ENCODE peak calls at places on chromosomes 3 and 15, in nine cellular contexts. One of them, this sample, is unnamed.

GRCh38 chr15:68819451-68820204 is 1.1 kb downstream of the ANP32A start:
- DNase-seq in left cardiac atrium: peak
- DNase-seq in left colon: no peak
- DNase-seq in NCI-H2081: peak
- DNase-seq in central memory CD4-positive, alpha-beta T cell: peak
- DNase-seq in stimulated activated naive CD8-positive, alpha-beta T cell treated with anti-CD3 and anti-CD28 coated beads, Interleukin-15, Interleukin-2, amounts not matched to agents 100 U/mL and 50 U/mL, for 24 hours: peak
- DNase-seq in NCI-H1105: peak
- DNase-seq in CD4-positive, alpha-beta T cell: peak
- DNase-seq in activated T-helper 1 cell treated with Interleukin-2 at 50 U/mL for 16 hours: peak
- DNase-seq in this sample: peak

GRCh38 chr3:52523386-52524257 is 10.0 kb downstream of the NT5DC2 start:
- DNase-seq in left cardiac atrium: peak
- DNase-seq in left colon: no peak
- DNase-seq in NCI-H2081: no peak
- DNase-seq in central memory CD4-positive, alpha-beta T cell: no peak
- DNase-seq in stimulated activated naive CD8-positive, alpha-beta T cell treated with anti-CD3 and anti-CD28 coated beads, Interleukin-15, Interleukin-2, amounts not matched to agents 100 U/mL and 50 U/mL, for 24 hours: no peak
- DNase-seq in NCI-H1105: no peak
- DNase-seq in CD4-positive, alpha-beta T cell: peak
- DNase-seq in activated T-helper 1 cell treated with Interleukin-2 at 50 U/mL for 16 hours: no peak
- DNase-seq in this sample: no peak

GRCh38 chr3:45592405-45592804 is 2.1 kb upstream of the LIMD1 start:
- DNase-seq in left cardiac atrium: no peak
- DNase-seq in left colon: no peak
- DNase-seq in NCI-H2081: no peak
- DNase-seq in central memory CD4-positive, alpha-beta T cell: no peak
- DNase-seq in stimulated activated naive CD8-positive, alpha-beta T cell treated with anti-CD3 and anti-CD28 coated beads, Interleukin-15, Interleukin-2, amounts not matched to agents 100 U/mL and 50 U/mL, for 24 hours: no peak
- DNase-seq in NCI-H1105: no peak
- DNase-seq in CD4-positive, alpha-beta T cell: no peak
- DNase-seq in activated T-helper 1 cell treated with Interleukin-2 at 50 U/mL for 16 hours: no peak
- DNase-seq in this sample: no peak

GRCh38 chr15:36373549-36373948 is 205.9 kb upstream of the CDIN1 start:
- DNase-seq in left cardiac atrium: no peak
- DNase-seq in left colon: no peak
- DNase-seq in NCI-H2081: no peak
- DNase-seq in central memory CD4-positive, alpha-beta T cell: no peak
- DNase-seq in stimulated activated naive CD8-positive, alpha-beta T cell treated with anti-CD3 and anti-CD28 coated beads, Interleukin-15, Interleukin-2, amounts not matched to agents 100 U/mL and 50 U/mL, for 24 hours: no peak
- DNase-seq in NCI-H1105: no peak
- DNase-seq in CD4-positive, alpha-beta T cell: no peak
- DNase-seq in activated T-helper 1 cell treated with Interleukin-2 at 50 U/mL for 16 hours: no peak
- DNase-seq in this sample: no peak

GRCh38 chr15:66901336-66902100 is 163.9 kb upstream of the SMAD3 start:
- DNase-seq in left cardiac atrium: no peak
- DNase-seq in left colon: no peak
- DNase-seq in NCI-H2081: no peak
- DNase-seq in central memory CD4-positive, alpha-beta T cell: no peak
- DNase-seq in stimulated activated naive CD8-positive, alpha-beta T cell treated with anti-CD3 and anti-CD28 coated beads, Interleukin-15, Interleukin-2, amounts not matched to agents 100 U/mL and 50 U/mL, for 24 hours: no peak
- DNase-seq in NCI-H1105: no peak
- DNase-seq in CD4-positive, alpha-beta T cell: no peak
- DNase-seq in activated T-helper 1 cell treated with Interleukin-2 at 50 U/mL for 16 hours: no peak
- DNase-seq in this sample: no peak

GRCh38 chr3:53199834-53200233 is 38.8 kb downstream of the PRKCD start:
- DNase-seq in left cardiac atrium: no peak
- DNase-seq in left colon: no peak
- DNase-seq in NCI-H2081: no peak
- DNase-seq in central memory CD4-positive, alpha-beta T cell: no peak
- DNase-seq in stimulated activated naive CD8-positive, alpha-beta T cell treated with anti-CD3 and anti-CD28 coated beads, Interleukin-15, Interleukin-2, amounts not matched to agents 100 U/mL and 50 U/mL, for 24 hours: no peak
- DNase-seq in NCI-H1105: no peak
- DNase-seq in CD4-positive, alpha-beta T cell: no peak
- DNase-seq in activated T-helper 1 cell treated with Interleukin-2 at 50 U/mL for 16 hours: no peak
- DNase-seq in this sample: no peak

GRCh38 chr15:71591057-71591456 is 219.3 kb upstream of the NR2E3 start:
- DNase-seq in left cardiac atrium: no peak
- DNase-seq in left colon: no peak
- DNase-seq in NCI-H2081: no peak
- DNase-seq in central memory CD4-positive, alpha-beta T cell: no peak
- DNase-seq in stimulated activated naive CD8-positive, alpha-beta T cell treated with anti-CD3 and anti-CD28 coated beads, Interleukin-15, Interleukin-2, amounts not matched to agents 100 U/mL and 50 U/mL, for 24 hours: no peak
- DNase-seq in NCI-H1105: no peak
- DNase-seq in CD4-positive, alpha-beta T cell: no peak
- DNase-seq in activated T-helper 1 cell treated with Interleukin-2 at 50 U/mL for 16 hours: no peak
- DNase-seq in this sample: no peak

GRCh38 chr15:56923174-56923579 is 4.7 kb downstream of the TCF12 start:
- DNase-seq in left cardiac atrium: no peak
- DNase-seq in left colon: no peak
- DNase-seq in NCI-H2081: no peak
- DNase-seq in central memory CD4-positive, alpha-beta T cell: no peak
- DNase-seq in stimulated activated naive CD8-positive, alpha-beta T cell treated with anti-CD3 and anti-CD28 coated beads, Interleukin-15, Interleukin-2, amounts not matched to agents 100 U/mL and 50 U/mL, for 24 hours: no peak
- DNase-seq in NCI-H1105: no peak
- DNase-seq in CD4-positive, alpha-beta T cell: no peak
- DNase-seq in activated T-helper 1 cell treated with Interleukin-2 at 50 U/mL for 16 hours: no peak
- DNase-seq in this sample: no peak

GRCh38 chr15:88695046-88695445 is 56.2 kb downstream of the ISG20 start:
- DNase-seq in left cardiac atrium: no peak
- DNase-seq in left colon: no peak
- DNase-seq in NCI-H2081: no peak
- DNase-seq in central memory CD4-positive, alpha-beta T cell: no peak
- DNase-seq in stimulated activated naive CD8-positive, alpha-beta T cell treated with anti-CD3 and anti-CD28 coated beads, Interleukin-15, Interleukin-2, amounts not matched to agents 100 U/mL and 50 U/mL, for 24 hours: no peak
- DNase-seq in NCI-H1105: no peak
- DNase-seq in CD4-positive, alpha-beta T cell: no peak
- DNase-seq in activated T-helper 1 cell treated with Interleukin-2 at 50 U/mL for 16 hours: no peak
- DNase-seq in this sample: no peak

GRCh38 chr3:155805204-155805801 is 775 bp downstream of the C3orf33 start:
- DNase-seq in left cardiac atrium: peak
- DNase-seq in left colon: peak
- DNase-seq in NCI-H2081: no peak
- DNase-seq in central memory CD4-positive, alpha-beta T cell: peak
- DNase-seq in stimulated activated naive CD8-positive, alpha-beta T cell treated with anti-CD3 and anti-CD28 coated beads, Interleukin-15, Interleukin-2, amounts not matched to agents 100 U/mL and 50 U/mL, for 24 hours: no peak
- DNase-seq in NCI-H1105: no peak
- DNase-seq in CD4-positive, alpha-beta T cell: no peak
- DNase-seq in activated T-helper 1 cell treated with Interleukin-2 at 50 U/mL for 16 hours: peak
- DNase-seq in this sample: peak

GRCh38 chr3:75906555-75907112 is 121.3 kb upstream of the ZNF717 start:
- DNase-seq in left cardiac atrium: no peak
- DNase-seq in left colon: no peak
- DNase-seq in NCI-H2081: peak
- DNase-seq in central memory CD4-positive, alpha-beta T cell: no peak
- DNase-seq in stimulated activated naive CD8-positive, alpha-beta T cell treated with anti-CD3 and anti-CD28 coated beads, Interleukin-15, Interleukin-2, amounts not matched to agents 100 U/mL and 50 U/mL, for 24 hours: no peak
- DNase-seq in NCI-H1105: peak
- DNase-seq in CD4-positive, alpha-beta T cell: no peak
- DNase-seq in activated T-helper 1 cell treated with Interleukin-2 at 50 U/mL for 16 hours: no peak
- DNase-seq in this sample: no peak

GRCh38 chr3:157512534-157512933 is 9.3 kb upstream of the VEPH1 start:
- DNase-seq in left cardiac atrium: no peak
- DNase-seq in left colon: no peak
- DNase-seq in NCI-H2081: no peak
- DNase-seq in central memory CD4-positive, alpha-beta T cell: no peak
- DNase-seq in stimulated activated naive CD8-positive, alpha-beta T cell treated with anti-CD3 and anti-CD28 coated beads, Interleukin-15, Interleukin-2, amounts not matched to agents 100 U/mL and 50 U/mL, for 24 hours: no peak
- DNase-seq in NCI-H1105: no peak
- DNase-seq in CD4-positive, alpha-beta T cell: no peak
- DNase-seq in activated T-helper 1 cell treated with Interleukin-2 at 50 U/mL for 16 hours: no peak
- DNase-seq in this sample: no peak

GRCh38 chr3:112304611-112305010 is 10.6 kb upstream of the SLC9C1 start:
- DNase-seq in left cardiac atrium: no peak
- DNase-seq in left colon: no peak
- DNase-seq in NCI-H2081: no peak
- DNase-seq in central memory CD4-positive, alpha-beta T cell: no peak
- DNase-seq in stimulated activated naive CD8-positive, alpha-beta T cell treated with anti-CD3 and anti-CD28 coated beads, Interleukin-15, Interleukin-2, amounts not matched to agents 100 U/mL and 50 U/mL, for 24 hours: no peak
- DNase-seq in NCI-H1105: no peak
- DNase-seq in CD4-positive, alpha-beta T cell: no peak
- DNase-seq in activated T-helper 1 cell treated with Interleukin-2 at 50 U/mL for 16 hours: no peak
- DNase-seq in this sample: no peak

GRCh38 chr15:41656188-41656587 is 4.0 kb upstream of the MGA start:
- DNase-seq in left cardiac atrium: no peak
- DNase-seq in left colon: no peak
- DNase-seq in NCI-H2081: no peak
- DNase-seq in central memory CD4-positive, alpha-beta T cell: no peak
- DNase-seq in stimulated activated naive CD8-positive, alpha-beta T cell treated with anti-CD3 and anti-CD28 coated beads, Interleukin-15, Interleukin-2, amounts not matched to agents 100 U/mL and 50 U/mL, for 24 hours: no peak
- DNase-seq in NCI-H1105: no peak
- DNase-seq in CD4-positive, alpha-beta T cell: no peak
- DNase-seq in activated T-helper 1 cell treated with Interleukin-2 at 50 U/mL for 16 hours: no peak
- DNase-seq in this sample: no peak

GRCh38 chr3:35745802-35746484 is 106.6 kb downstream of the ARPP21 start:
- DNase-seq in left cardiac atrium: no peak
- DNase-seq in left colon: no peak
- DNase-seq in NCI-H2081: no peak
- DNase-seq in central memory CD4-positive, alpha-beta T cell: no peak
- DNase-seq in stimulated activated naive CD8-positive, alpha-beta T cell treated with anti-CD3 and anti-CD28 coated beads, Interleukin-15, Interleukin-2, amounts not matched to agents 100 U/mL and 50 U/mL, for 24 hours: no peak
- DNase-seq in NCI-H1105: no peak
- DNase-seq in CD4-positive, alpha-beta T cell: no peak
- DNase-seq in activated T-helper 1 cell treated with Interleukin-2 at 50 U/mL for 16 hours: no peak
- DNase-seq in this sample: no peak

GRCh38 chr3:37645801-37646380 is 215.8 kb upstream of the CTDSPL start:
- DNase-seq in left cardiac atrium: peak
- DNase-seq in left colon: no peak
- DNase-seq in NCI-H2081: no peak
- DNase-seq in central memory CD4-positive, alpha-beta T cell: no peak
- DNase-seq in stimulated activated naive CD8-positive, alpha-beta T cell treated with anti-CD3 and anti-CD28 coated beads, Interleukin-15, Interleukin-2, amounts not matched to agents 100 U/mL and 50 U/mL, for 24 hours: no peak
- DNase-seq in NCI-H1105: no peak
- DNase-seq in CD4-positive, alpha-beta T cell: no peak
- DNase-seq in activated T-helper 1 cell treated with Interleukin-2 at 50 U/mL for 16 hours: no peak
- DNase-seq in this sample: no peak

GRCh38 chr3:7242303-7242635 is 381.4 kb downstream of the GRM7 start:
- DNase-seq in left cardiac atrium: no peak
- DNase-seq in left colon: no peak
- DNase-seq in NCI-H2081: no peak
- DNase-seq in central memory CD4-positive, alpha-beta T cell: no peak
- DNase-seq in stimulated activated naive CD8-positive, alpha-beta T cell treated with anti-CD3 and anti-CD28 coated beads, Interleukin-15, Interleukin-2, amounts not matched to agents 100 U/mL and 50 U/mL, for 24 hours: no peak
- DNase-seq in NCI-H1105: no peak
- DNase-seq in CD4-positive, alpha-beta T cell: no peak
- DNase-seq in activated T-helper 1 cell treated with Interleukin-2 at 50 U/mL for 16 hours: no peak
- DNase-seq in this sample: no peak

GRCh38 chr3:127676921-127677351 is 4.2 kb downstream of the ABTB1 start:
- DNase-seq in left cardiac atrium: peak
- DNase-seq in left colon: no peak
- DNase-seq in NCI-H2081: no peak
- DNase-seq in central memory CD4-positive, alpha-beta T cell: no peak
- DNase-seq in stimulated activated naive CD8-positive, alpha-beta T cell treated with anti-CD3 and anti-CD28 coated beads, Interleukin-15, Interleukin-2, amounts not matched to agents 100 U/mL and 50 U/mL, for 24 hours: peak
- DNase-seq in NCI-H1105: no peak
- DNase-seq in CD4-positive, alpha-beta T cell: no peak
- DNase-seq in activated T-helper 1 cell treated with Interleukin-2 at 50 U/mL for 16 hours: no peak
- DNase-seq in this sample: no peak

GRCh38 chr15:90645873-90646605 is 71.1 kb upstream of the BLM start:
- DNase-seq in left cardiac atrium: no peak
- DNase-seq in left colon: no peak
- DNase-seq in NCI-H2081: no peak
- DNase-seq in central memory CD4-positive, alpha-beta T cell: no peak
- DNase-seq in stimulated activated naive CD8-positive, alpha-beta T cell treated with anti-CD3 and anti-CD28 coated beads, Interleukin-15, Interleukin-2, amounts not matched to agents 100 U/mL and 50 U/mL, for 24 hours: no peak
- DNase-seq in NCI-H1105: no peak
- DNase-seq in CD4-positive, alpha-beta T cell: no peak
- DNase-seq in activated T-helper 1 cell treated with Interleukin-2 at 50 U/mL for 16 hours: no peak
- DNase-seq in this sample: no peak

GRCh38 chr3:46500631-46501377 is 3.0 kb downstream of the RTP3 start:
- DNase-seq in left cardiac atrium: no peak
- DNase-seq in left colon: no peak
- DNase-seq in NCI-H2081: no peak
- DNase-seq in central memory CD4-positive, alpha-beta T cell: no peak
- DNase-seq in stimulated activated naive CD8-positive, alpha-beta T cell treated with anti-CD3 and anti-CD28 coated beads, Interleukin-15, Interleukin-2, amounts not matched to agents 100 U/mL and 50 U/mL, for 24 hours: no peak
- DNase-seq in NCI-H1105: no peak
- DNase-seq in CD4-positive, alpha-beta T cell: no peak
- DNase-seq in activated T-helper 1 cell treated with Interleukin-2 at 50 U/mL for 16 hours: no peak
- DNase-seq in this sample: no peak

GRCh38 chr3:127722928-127723603 is 50.3 kb downstream of the ABTB1 start:
- DNase-seq in left cardiac atrium: no peak
- DNase-seq in left colon: no peak
- DNase-seq in NCI-H2081: peak
- DNase-seq in central memory CD4-positive, alpha-beta T cell: no peak
- DNase-seq in stimulated activated naive CD8-positive, alpha-beta T cell treated with anti-CD3 and anti-CD28 coated beads, Interleukin-15, Interleukin-2, amounts not matched to agents 100 U/mL and 50 U/mL, for 24 hours: no peak
- DNase-seq in NCI-H1105: no peak
- DNase-seq in CD4-positive, alpha-beta T cell: no peak
- DNase-seq in activated T-helper 1 cell treated with Interleukin-2 at 50 U/mL for 16 hours: no peak
- DNase-seq in this sample: no peak

GRCh38 chr3:157819826-157820517 is 286.2 kb downstream of the SHOX2 start:
- DNase-seq in left cardiac atrium: no peak
- DNase-seq in left colon: no peak
- DNase-seq in NCI-H2081: no peak
- DNase-seq in central memory CD4-positive, alpha-beta T cell: no peak
- DNase-seq in stimulated activated naive CD8-positive, alpha-beta T cell treated with anti-CD3 and anti-CD28 coated beads, Interleukin-15, Interleukin-2, amounts not matched to agents 100 U/mL and 50 U/mL, for 24 hours: no peak
- DNase-seq in NCI-H1105: no peak
- DNase-seq in CD4-positive, alpha-beta T cell: no peak
- DNase-seq in activated T-helper 1 cell treated with Interleukin-2 at 50 U/mL for 16 hours: no peak
- DNase-seq in this sample: no peak

GRCh38 chr15:36666228-36666627 is 86.8 kb downstream of the CDIN1 start:
- DNase-seq in left cardiac atrium: no peak
- DNase-seq in left colon: no peak
- DNase-seq in NCI-H2081: no peak
- DNase-seq in central memory CD4-positive, alpha-beta T cell: no peak
- DNase-seq in stimulated activated naive CD8-positive, alpha-beta T cell treated with anti-CD3 and anti-CD28 coated beads, Interleukin-15, Interleukin-2, amounts not matched to agents 100 U/mL and 50 U/mL, for 24 hours: no peak
- DNase-seq in NCI-H1105: no peak
- DNase-seq in CD4-positive, alpha-beta T cell: no peak
- DNase-seq in activated T-helper 1 cell treated with Interleukin-2 at 50 U/mL for 16 hours: no peak
- DNase-seq in this sample: no peak

GRCh38 chr3:88149516-88150362 is at the start of gene C3orf38:
- DNase-seq in left cardiac atrium: peak
- DNase-seq in left colon: peak
- DNase-seq in NCI-H2081: peak
- DNase-seq in central memory CD4-positive, alpha-beta T cell: peak
- DNase-seq in stimulated activated naive CD8-positive, alpha-beta T cell treated with anti-CD3 and anti-CD28 coated beads, Interleukin-15, Interleukin-2, amounts not matched to agents 100 U/mL and 50 U/mL, for 24 hours: peak
- DNase-seq in NCI-H1105: peak
- DNase-seq in CD4-positive, alpha-beta T cell: peak
- DNase-seq in activated T-helper 1 cell treated with Interleukin-2 at 50 U/mL for 16 hours: peak
- DNase-seq in this sample: peak

GRCh38 chr3:194739498-194740284 is 54.0 kb downstream of the FAM43A start:
- DNase-seq in left cardiac atrium: no peak
- DNase-seq in left colon: no peak
- DNase-seq in NCI-H2081: no peak
- DNase-seq in central memory CD4-positive, alpha-beta T cell: no peak
- DNase-seq in stimulated activated naive CD8-positive, alpha-beta T cell treated with anti-CD3 and anti-CD28 coated beads, Interleukin-15, Interleukin-2, amounts not matched to agents 100 U/mL and 50 U/mL, for 24 hours: no peak
- DNase-seq in NCI-H1105: no peak
- DNase-seq in CD4-positive, alpha-beta T cell: no peak
- DNase-seq in activated T-helper 1 cell treated with Interleukin-2 at 50 U/mL for 16 hours: no peak
- DNase-seq in this sample: no peak

GRCh38 chr3:139764069-139764905 is 86.5 kb upstream of the NMNAT3 start:
- DNase-seq in left cardiac atrium: no peak
- DNase-seq in left colon: no peak
- DNase-seq in NCI-H2081: no peak
- DNase-seq in central memory CD4-positive, alpha-beta T cell: no peak
- DNase-seq in stimulated activated naive CD8-positive, alpha-beta T cell treated with anti-CD3 and anti-CD28 coated beads, Interleukin-15, Interleukin-2, amounts not matched to agents 100 U/mL and 50 U/mL, for 24 hours: no peak
- DNase-seq in NCI-H1105: no peak
- DNase-seq in CD4-positive, alpha-beta T cell: no peak
- DNase-seq in activated T-helper 1 cell treated with Interleukin-2 at 50 U/mL for 16 hours: no peak
- DNase-seq in this sample: no peak

GRCh38 chr3:17743660-17743995 is 1.2 kb upstream of the TBC1D5 start:
- DNase-seq in left cardiac atrium: no peak
- DNase-seq in left colon: no peak
- DNase-seq in NCI-H2081: no peak
- DNase-seq in central memory CD4-positive, alpha-beta T cell: no peak
- DNase-seq in stimulated activated naive CD8-positive, alpha-beta T cell treated with anti-CD3 and anti-CD28 coated beads, Interleukin-15, Interleukin-2, amounts not matched to agents 100 U/mL and 50 U/mL, for 24 hours: no peak
- DNase-seq in NCI-H1105: no peak
- DNase-seq in CD4-positive, alpha-beta T cell: no peak
- DNase-seq in activated T-helper 1 cell treated with Interleukin-2 at 50 U/mL for 16 hours: no peak
- DNase-seq in this sample: no peak

GRCh38 chr3:40521254-40521653 is 3.5 kb upstream of the ZNF621 start:
- DNase-seq in left cardiac atrium: no peak
- DNase-seq in left colon: no peak
- DNase-seq in NCI-H2081: no peak
- DNase-seq in central memory CD4-positive, alpha-beta T cell: no peak
- DNase-seq in stimulated activated naive CD8-positive, alpha-beta T cell treated with anti-CD3 and anti-CD28 coated beads, Interleukin-15, Interleukin-2, amounts not matched to agents 100 U/mL and 50 U/mL, for 24 hours: no peak
- DNase-seq in NCI-H1105: no peak
- DNase-seq in CD4-positive, alpha-beta T cell: no peak
- DNase-seq in activated T-helper 1 cell treated with Interleukin-2 at 50 U/mL for 16 hours: no peak
- DNase-seq in this sample: no peak

GRCh38 chr3:160370987-160371857 is 27.8 kb downstream of the IFT80 start:
- DNase-seq in left cardiac atrium: no peak
- DNase-seq in left colon: no peak
- DNase-seq in NCI-H2081: no peak
- DNase-seq in central memory CD4-positive, alpha-beta T cell: no peak
- DNase-seq in stimulated activated naive CD8-positive, alpha-beta T cell treated with anti-CD3 and anti-CD28 coated beads, Interleukin-15, Interleukin-2, amounts not matched to agents 100 U/mL and 50 U/mL, for 24 hours: no peak
- DNase-seq in NCI-H1105: no peak
- DNase-seq in CD4-positive, alpha-beta T cell: no peak
- DNase-seq in activated T-helper 1 cell treated with Interleukin-2 at 50 U/mL for 16 hours: no peak
- DNase-seq in this sample: peak